ENCODE peak calls at places on chromosomes 3 and 15, in nine cellular contexts. One of them, this sample, is unnamed.

GRCh38 chr15:29097971-29098370 is 171.7 kb downstream of the NSMCE3 start:
- DNase-seq in breast epithelium: no peak
- DNase-seq in neuronal stem cell: no peak
- DNase-seq in astrocyte: no peak
- DNase-seq in IMR-90: no peak
- DNase-seq in heart right ventricle: no peak
- DNase-seq in Peyer's patch: no peak
- DNase-seq in ovary: no peak
- DNase-seq in aorta: peak; percentile 3
- DNase-seq in this sample: no peak

GRCh38 chr15:90138071-90138833 is 36.0 kb upstream of the IDH2 start:
- DNase-seq in breast epithelium: no peak
- DNase-seq in neuronal stem cell: no peak
- DNase-seq in astrocyte: no peak
- DNase-seq in IMR-90: no peak
- DNase-seq in heart right ventricle: peak; percentile 45
- DNase-seq in Peyer's patch: no peak
- DNase-seq in ovary: no peak
- DNase-seq in aorta: peak; percentile 57
- DNase-seq in this sample: no peak

GRCh38 chr3:60323180-60323579 is 928.1 kb downstream of the FHIT start:
- DNase-seq in breast epithelium: no peak
- DNase-seq in neuronal stem cell: no peak
- DNase-seq in astrocyte: no peak
- DNase-seq in IMR-90: no peak
- DNase-seq in heart right ventricle: no peak
- DNase-seq in Peyer's patch: no peak
- DNase-seq in ovary: no peak
- DNase-seq in aorta: no peak
- DNase-seq in this sample: no peak

GRCh38 chr3:66372681-66373350 is 128.0 kb downstream of the LRIG1 start:
- DNase-seq in breast epithelium: no peak
- DNase-seq in neuronal stem cell: no peak
- DNase-seq in astrocyte: no peak
- DNase-seq in IMR-90: peak; percentile 20
- DNase-seq in heart right ventricle: peak; percentile 59
- DNase-seq in Peyer's patch: no peak
- DNase-seq in ovary: no peak
- DNase-seq in aorta: no peak
- DNase-seq in this sample: no peak

GRCh38 chr3:141894524-141895176 is 18.2 kb downstream of the ATP1B3 start:
- DNase-seq in breast epithelium: no peak
- DNase-seq in neuronal stem cell: no peak
- DNase-seq in astrocyte: peak; percentile 70
- DNase-seq in IMR-90: peak; percentile 92
- DNase-seq in heart right ventricle: no peak
- DNase-seq in Peyer's patch: no peak
- DNase-seq in ovary: no peak
- DNase-seq in aorta: no peak
- DNase-seq in this sample: no peak

GRCh38 chr3:21618695-21619094 is 132.3 kb downstream of the ZNF385D start:
- DNase-seq in breast epithelium: no peak
- DNase-seq in neuronal stem cell: no peak
- DNase-seq in astrocyte: no peak
- DNase-seq in IMR-90: no peak
- DNase-seq in heart right ventricle: no peak
- DNase-seq in Peyer's patch: no peak
- DNase-seq in ovary: no peak
- DNase-seq in aorta: no peak
- DNase-seq in this sample: no peak

GRCh38 chr3:27607370-27607769 is 114.8 kb downstream of the EOMES start:
- DNase-seq in breast epithelium: no peak
- DNase-seq in neuronal stem cell: no peak
- DNase-seq in astrocyte: no peak
- DNase-seq in IMR-90: no peak
- DNase-seq in heart right ventricle: no peak
- DNase-seq in Peyer's patch: no peak
- DNase-seq in ovary: no peak
- DNase-seq in aorta: no peak
- DNase-seq in this sample: no peak

GRCh38 chr3:127702151-127702578 is 29.4 kb downstream of the ABTB1 start:
- DNase-seq in breast epithelium: no peak
- DNase-seq in neuronal stem cell: no peak
- DNase-seq in astrocyte: no peak
- DNase-seq in IMR-90: no peak
- DNase-seq in heart right ventricle: peak; percentile 70
- DNase-seq in Peyer's patch: no peak
- DNase-seq in ovary: no peak
- DNase-seq in aorta: peak; percentile 82
- DNase-seq in this sample: no peak

GRCh38 chr3:141412936-141413354 is 44.6 kb downstream of the ZBTB38 start:
- DNase-seq in breast epithelium: peak; percentile 88
- DNase-seq in neuronal stem cell: no peak
- DNase-seq in astrocyte: peak; percentile 81
- DNase-seq in IMR-90: peak; percentile 85
- DNase-seq in heart right ventricle: peak; percentile 92
- DNase-seq in Peyer's patch: peak; percentile 39
- DNase-seq in ovary: peak; percentile 91
- DNase-seq in aorta: peak; percentile 97
- DNase-seq in this sample: peak; percentile 56

GRCh38 chr3:172292422-172292821 is 155.8 kb downstream of the GHSR start:
- DNase-seq in breast epithelium: no peak
- DNase-seq in neuronal stem cell: no peak
- DNase-seq in astrocyte: no peak
- DNase-seq in IMR-90: no peak
- DNase-seq in heart right ventricle: no peak
- DNase-seq in Peyer's patch: no peak
- DNase-seq in ovary: no peak
- DNase-seq in aorta: no peak
- DNase-seq in this sample: no peak
- H3K36me3 ChIP-seq in breast epithelium: no peaks in the 10 kb centered on the region
- H3K36me3 ChIP-seq in neuronal stem cell: peaks cover 97% of the 10 kb centered on the region
- H3K36me3 ChIP-seq in astrocyte: peaks cover 61% of the 10 kb centered on the region
- H3K36me3 ChIP-seq in IMR-90: peaks cover 41% of the 10 kb centered on the region
- H3K36me3 ChIP-seq in heart right ventricle: no peaks in the 10 kb centered on the region
- H3K36me3 ChIP-seq in Peyer's patch: peaks cover 30% of the 10 kb centered on the region
- H3K36me3 ChIP-seq in ovary: no peaks in the 10 kb centered on the region
- H3K36me3 ChIP-seq in aorta: no peaks in the 10 kb centered on the region
- H3K36me3 ChIP-seq in this sample: peaks cover 56% of the 10 kb centered on the region

GRCh38 chr3:117059054-117059989 is 349.7 kb downstream of the TUSC7 start:
- DNase-seq in breast epithelium: no peak
- DNase-seq in neuronal stem cell: no peak
- DNase-seq in astrocyte: peak; percentile 20
- DNase-seq in IMR-90: peak; percentile 46
- DNase-seq in heart right ventricle: no peak
- DNase-seq in Peyer's patch: no peak
- DNase-seq in ovary: no peak
- DNase-seq in aorta: no peak
- DNase-seq in this sample: no peak
- H3K27me3 ChIP-seq in breast epithelium: no peaks in the 10 kb centered on the region
- H3K27me3 ChIP-seq in neuronal stem cell: no peaks in the 10 kb centered on the region
- H3K27me3 ChIP-seq in astrocyte: no peaks in the 10 kb centered on the region
- H3K27me3 ChIP-seq in IMR-90: no peaks in the 10 kb centered on the region
- H3K27me3 ChIP-seq in heart right ventricle: no peaks in the 10 kb centered on the region
- H3K27me3 ChIP-seq in Peyer's patch: no peaks in the 10 kb centered on the region
- H3K27me3 ChIP-seq in ovary: no peaks in the 10 kb centered on the region
- H3K27me3 ChIP-seq in aorta: no peaks in the 10 kb centered on the region
- H3K27me3 ChIP-seq in this sample: no peaks in the 10 kb centered on the region

GRCh38 chr15:22227411-22227810 is 147.1 kb downstream of the OR4M2 start:
- DNase-seq in breast epithelium: no peak
- DNase-seq in neuronal stem cell: no peak
- DNase-seq in astrocyte: no peak
- DNase-seq in IMR-90: no peak
- DNase-seq in heart right ventricle: no peak
- DNase-seq in Peyer's patch: peak; percentile 13
- DNase-seq in ovary: no peak
- DNase-seq in aorta: peak; percentile 72
- DNase-seq in this sample: peak; percentile 23
- H3K27ac ChIP-seq in breast epithelium: no peak overlapping the region
- H3K27ac ChIP-seq in neuronal stem cell: no peak overlapping the region
- H3K27ac ChIP-seq in astrocyte: no peak overlapping the region
- H3K27ac ChIP-seq in IMR-90: no peak overlapping the region
- H3K27ac ChIP-seq in heart right ventricle: no peak overlapping the region
- H3K27ac ChIP-seq in Peyer's patch: no peak overlapping the region
- H3K27ac ChIP-seq in ovary: no peak overlapping the region
- H3K27ac ChIP-seq in aorta: no peak overlapping the region
- H3K27ac ChIP-seq in this sample: no peak overlapping the region

GRCh38 chr15:73841756-73842590 is 31.4 kb upstream of the TBC1D21 start:
- DNase-seq in breast epithelium: no peak
- DNase-seq in neuronal stem cell: no peak
- DNase-seq in astrocyte: no peak
- DNase-seq in IMR-90: no peak
- DNase-seq in heart right ventricle: no peak
- DNase-seq in Peyer's patch: no peak
- DNase-seq in ovary: no peak
- DNase-seq in aorta: no peak
- DNase-seq in this sample: no peak

GRCh38 chr15:73843787-73844186 is 29.6 kb upstream of the TBC1D21 start:
- DNase-seq in breast epithelium: no peak
- DNase-seq in neuronal stem cell: no peak
- DNase-seq in astrocyte: no peak
- DNase-seq in IMR-90: no peak
- DNase-seq in heart right ventricle: no peak
- DNase-seq in Peyer's patch: no peak
- DNase-seq in ovary: no peak
- DNase-seq in aorta: no peak
- DNase-seq in this sample: no peak

GRCh38 chr15:73838795-73839565 is 34.4 kb upstream of the TBC1D21 start:
- DNase-seq in breast epithelium: no peak
- DNase-seq in neuronal stem cell: no peak
- DNase-seq in astrocyte: no peak
- DNase-seq in IMR-90: no peak
- DNase-seq in heart right ventricle: peak; percentile 82
- DNase-seq in Peyer's patch: peak; percentile 15
- DNase-seq in ovary: peak; percentile 26
- DNase-seq in aorta: peak; percentile 82
- DNase-seq in this sample: peak; percentile 22

GRCh38 chr15:73839699-73840098 is 33.7 kb upstream of the TBC1D21 start:
- DNase-seq in breast epithelium: no peak
- DNase-seq in neuronal stem cell: no peak
- DNase-seq in astrocyte: no peak
- DNase-seq in IMR-90: no peak
- DNase-seq in heart right ventricle: no peak
- DNase-seq in Peyer's patch: no peak
- DNase-seq in ovary: no peak
- DNase-seq in aorta: no peak
- DNase-seq in this sample: no peak

GRCh38 chr15:73840771-73841170 is 32.6 kb upstream of the TBC1D21 start:
- DNase-seq in breast epithelium: no peak
- DNase-seq in neuronal stem cell: no peak
- DNase-seq in astrocyte: no peak
- DNase-seq in IMR-90: no peak
- DNase-seq in heart right ventricle: no peak
- DNase-seq in Peyer's patch: no peak
- DNase-seq in ovary: no peak
- DNase-seq in aorta: no peak
- DNase-seq in this sample: no peak
- H3K36me3 ChIP-seq in breast epithelium: no peaks in the 10 kb centered on the region
- H3K36me3 ChIP-seq in neuronal stem cell: no peaks in the 10 kb centered on the region
- H3K36me3 ChIP-seq in astrocyte: no peaks in the 10 kb centered on the region
- H3K36me3 ChIP-seq in IMR-90: no peaks in the 10 kb centered on the region
- H3K36me3 ChIP-seq in heart right ventricle: no peaks in the 10 kb centered on the region
- H3K36me3 ChIP-seq in Peyer's patch: no peaks in the 10 kb centered on the region
- H3K36me3 ChIP-seq in ovary: no peaks in the 10 kb centered on the region
- H3K36me3 ChIP-seq in aorta: no peaks in the 10 kb centered on the region
- H3K36me3 ChIP-seq in this sample: no peaks in the 10 kb centered on the region

DNA sequence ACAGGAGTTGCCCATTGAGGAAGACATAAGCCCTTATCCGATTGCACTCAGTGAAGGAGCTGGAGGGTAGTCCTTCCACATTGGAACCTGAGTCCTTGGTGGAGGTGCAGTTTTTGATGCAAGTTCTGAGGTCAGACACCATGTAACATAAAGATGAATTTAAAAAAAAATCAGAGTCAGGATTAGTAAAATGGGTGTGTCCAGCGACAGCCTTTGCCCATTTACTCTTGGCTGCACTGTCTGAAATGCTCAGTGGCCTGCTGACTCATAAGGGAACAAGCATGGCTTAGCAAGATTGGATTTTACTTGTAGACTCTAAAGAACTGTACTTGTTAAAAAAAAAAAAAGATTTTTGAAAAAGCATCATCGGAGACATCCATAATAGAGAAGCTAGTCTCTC is 241.1 kb upstream of the TOPAZ1 start:
- DNase-seq in breast epithelium: no peak
- DNase-seq in neuronal stem cell: no peak
- DNase-seq in astrocyte: peak; percentile 14
- DNase-seq in IMR-90: no peak
- DNase-seq in heart right ventricle: no peak
- DNase-seq in Peyer's patch: no peak
- DNase-seq in ovary: no peak
- DNase-seq in aorta: no peak
- DNase-seq in this sample: no peak
- H3K27me3 ChIP-seq in breast epithelium: peaks cover 63% of the 10 kb centered on the region
- H3K27me3 ChIP-seq in neuronal stem cell: peaks cover 85% of the 10 kb centered on the region
- H3K27me3 ChIP-seq in astrocyte: peaks cover 36% of the 10 kb centered on the region
- H3K27me3 ChIP-seq in IMR-90: peaks cover 57% of the 10 kb centered on the region
- H3K27me3 ChIP-seq in heart right ventricle: peaks cover 52% of the 10 kb centered on the region
- H3K27me3 ChIP-seq in Peyer's patch: peaks cover 43% of the 10 kb centered on the region
- H3K27me3 ChIP-seq in ovary: no peaks in the 10 kb centered on the region
- H3K27me3 ChIP-seq in aorta: no peaks in the 10 kb centered on the region
- H3K27me3 ChIP-seq in this sample: peaks cover 42% of the 10 kb centered on the region

DNA sequence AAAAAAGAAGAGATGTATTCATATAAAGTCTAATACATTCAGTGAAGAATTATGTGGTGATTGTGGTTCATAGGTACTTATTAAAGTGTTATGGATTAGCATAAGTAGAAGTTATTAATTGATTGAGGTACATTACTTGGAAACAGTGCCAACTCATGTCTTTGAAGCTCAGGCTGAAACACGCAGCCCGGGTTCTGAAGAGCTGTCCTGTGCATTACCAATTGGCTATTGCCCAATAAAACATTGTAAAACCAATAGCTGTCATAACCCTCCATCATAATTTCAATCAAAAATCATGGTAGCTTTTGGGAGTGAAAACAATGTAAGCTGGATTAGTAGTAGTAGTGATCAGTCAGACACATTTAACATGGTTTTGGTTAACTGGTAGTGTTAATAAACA is 560.2 kb downstream of the MCTP2 start:
- DNase-seq in breast epithelium: no peak
- DNase-seq in neuronal stem cell: no peak
- DNase-seq in astrocyte: no peak
- DNase-seq in IMR-90: no peak
- DNase-seq in heart right ventricle: no peak
- DNase-seq in Peyer's patch: no peak
- DNase-seq in ovary: no peak
- DNase-seq in aorta: no peak
- DNase-seq in this sample: no peak
- H3K27ac ChIP-seq in breast epithelium: no peak overlapping the region
- H3K27ac ChIP-seq in neuronal stem cell: no peak overlapping the region
- H3K27ac ChIP-seq in astrocyte: no peak overlapping the region
- H3K27ac ChIP-seq in IMR-90: no peak overlapping the region
- H3K27ac ChIP-seq in heart right ventricle: no peak overlapping the region
- H3K27ac ChIP-seq in Peyer's patch: no peak overlapping the region
- H3K27ac ChIP-seq in ovary: no peak overlapping the region
- H3K27ac ChIP-seq in aorta: no peak overlapping the region
- H3K27ac ChIP-seq in this sample: no peak overlapping the region